ENCODE peak calls at places on chromosomes 3 and 15, in five cellular contexts. K is B cell, Z is MCF 10A, D is AG04450, W is cardiac muscle cell. H is an unnamed sample.

GRCh38 chr15:52783929-52784798 is 6.0 kb downstream of the ONECUT1 start:
- DNase-seq in K (peak; percentile 57), D (no peak), Z (no peak), W (peak; percentile 71), H (no peak)

GRCh38 chr15:55457401-55458022 is 49.2 kb downstream of the PIERCE2 start:
- DNase-seq in Z (no peak), D (no peak), K (no peak), W (no peak), H (no peak)

GRCh38 chr3:37492977-37493471 is 318.6 kb upstream of the LRRFIP2 start:
- DNase-seq in D (no peak), K (no peak), Z (peak; percentile 40), W (no peak), H (no peak)

GRCh38 chr15:50907866-50908208 is 646 bp upstream of the AP4E1 start:
- DNase-seq in K (peak; percentile 33), D (no peak), W (peak; percentile 46), Z (peak; percentile 50), H (no peak)

GRCh38 chr3:187808466-187809291 is 63.4 kb upstream of the BCL6 start:
- DNase-seq in D (no peak), W (no peak), Z (peak; percentile 62), K (no peak), H (no peak)

GRCh38 chr3:126135398-126136076 is 44.8 kb downstream of the ALDH1L1 start:
- DNase-seq in W (no peak), D (no peak), Z (no peak), K (no peak), H (peak; percentile 13)

GRCh38 chr3:69090021-69090420 is 5.3 kb downstream of the ARL6IP5 start:
- DNase-seq in W (no peak), Z (peak; percentile 71), K (no peak), D (peak; percentile 52), H (no peak)

GRCh38 chr3:186967686-186968085 is 37.4 kb downstream of the ST6GAL1 start:
- DNase-seq in W (no peak), D (no peak), K (no peak), Z (no peak), H (no peak)

GRCh38 chr3:112390783-112391641 is 58.1 kb downstream of the CD200 start:
- DNase-seq in K (no peak), W (no peak), Z (peak; percentile 36), D (peak; percentile 94), H (no peak)

GRCh38 chr3:194080473-194080872 is 55.5 kb upstream of the HES1 start:
- DNase-seq in K (no peak), Z (no peak), D (no peak), W (no peak), H (no peak)

GRCh38 chr3:127059032-127059560 is 76.2 kb downstream of the PLXNA1 start:
- DNase-seq in K (no peak), D (no peak), Z (no peak), W (no peak), H (no peak)

DNA sequence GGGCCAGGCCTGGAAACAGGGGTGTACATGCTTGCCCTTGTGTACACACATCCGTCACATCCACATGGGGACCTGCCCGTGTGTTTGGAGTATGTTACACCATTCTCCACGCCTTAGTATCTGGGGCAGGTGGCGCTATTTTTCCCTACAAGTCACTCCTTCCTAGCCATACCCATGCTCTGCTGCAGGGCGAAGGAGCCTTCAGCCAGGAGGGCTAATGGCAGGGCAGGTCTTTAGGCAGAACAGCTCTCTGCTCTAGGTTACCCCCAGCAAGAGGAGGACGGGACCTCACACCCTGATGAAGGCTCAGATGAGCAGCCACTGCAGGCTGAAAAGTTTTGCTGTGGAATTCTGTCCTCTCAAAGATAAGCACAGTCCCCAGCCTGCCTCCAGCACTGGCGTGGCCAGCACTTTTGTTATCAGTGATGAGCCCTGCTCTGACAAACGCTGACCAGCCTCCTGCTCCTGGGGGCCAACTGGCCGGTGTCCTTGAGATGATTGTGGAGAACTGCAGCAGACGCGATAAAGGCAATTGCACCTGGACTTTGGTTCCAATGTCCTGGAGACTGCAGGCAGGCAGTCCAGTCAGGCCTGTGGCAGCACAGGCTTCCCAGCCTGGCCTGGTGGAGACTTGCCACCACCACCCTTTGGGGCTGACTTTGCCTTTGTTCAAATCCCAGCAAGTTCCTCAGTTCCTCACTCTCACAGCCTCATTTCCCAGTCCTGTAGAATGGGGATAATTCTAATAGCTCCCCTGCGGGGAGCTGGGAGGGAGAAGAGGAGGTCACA is 19.8 kb upstream of the PIGZ start:
- DNase-seq in W (peak; percentile 79), Z (no peak), K (no peak), D (no peak), H (no peak)
- TF ChIP-seq CTCF in W (peak; percentile 22), Z (no peak), K (no peak), D (peak; percentile 5), H (no peak)

GRCh38 chr15:96582473-96582872 is 252.0 kb downstream of the NR2F2 start:
- DNase-seq in W (no peak), K (no peak), D (no peak), Z (no peak), H (no peak)

GRCh38 chr15:96586901-96587300 is 256.4 kb downstream of the NR2F2 start:
- DNase-seq in D (no peak), K (no peak), Z (no peak), W (no peak), H (no peak)

GRCh38 chr15:96583671-96584070 is 253.2 kb downstream of the NR2F2 start:
- DNase-seq in Z (peak; percentile 26), W (no peak), D (no peak), K (no peak), H (no peak)

DNA sequence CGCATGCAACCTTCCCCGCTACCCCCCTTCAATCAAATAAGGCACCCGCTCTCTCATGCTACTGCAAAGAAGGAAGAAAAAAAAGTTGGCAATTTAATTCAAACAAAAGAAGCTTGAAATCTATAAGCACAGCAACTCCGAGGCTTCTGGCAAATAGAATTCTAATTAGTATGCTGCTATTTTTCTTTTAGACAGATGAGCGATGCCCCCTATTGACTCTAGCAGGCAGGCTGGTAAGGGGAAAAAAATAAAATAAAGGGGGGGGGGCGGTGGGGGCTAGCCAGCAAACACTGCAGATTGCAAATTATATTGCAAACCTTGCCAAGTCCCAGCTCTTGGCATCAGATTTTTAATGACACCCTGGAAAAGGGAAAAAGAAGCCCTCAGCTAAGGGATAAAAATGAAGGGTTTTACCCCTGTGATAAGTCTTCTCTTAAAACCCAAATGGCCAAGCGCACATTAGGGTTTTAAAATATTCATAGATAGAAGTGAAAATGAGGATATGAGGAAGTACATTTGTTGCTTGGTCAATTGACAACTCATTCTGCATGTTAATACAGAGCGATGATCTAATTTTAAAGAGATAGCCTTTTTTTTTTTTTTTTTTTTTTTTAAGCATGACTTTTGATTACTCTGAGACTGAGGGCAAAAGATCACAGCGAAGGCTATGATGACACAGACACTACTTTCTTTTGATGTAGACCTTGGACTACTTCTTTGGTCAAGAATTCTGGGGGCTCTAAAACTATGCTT is 255.3 kb downstream of the NR2F2 start:
- DNase-seq in K (no peak), W (no peak), D (no peak), Z (peak; percentile 8), H (no peak)
- TF ChIP-seq CTCF in K (no peak), W (peak; percentile 40), D (peak; percentile 33), Z (no peak), H (no peak)

GRCh38 chr3:123745184-123745855 is 138.8 kb downstream of the MYLK start:
- DNase-seq in D (no peak), K (no peak), W (no peak), Z (no peak), H (no peak)
- TF ChIP-seq CTCF in D (no peak), K (no peak), W (peak; percentile 46), Z (peak; percentile 25), H (no peak)

GRCh38 chr3:121995190-121996137 is 26.6 kb downstream of the ILDR1 start:
- DNase-seq in K (peak; percentile 69), D (peak; percentile 11), W (peak; percentile 68), Z (peak; percentile 79), H (no peak)
- TF ChIP-seq CTCF in K (no peak), D (peak; percentile 56), W (peak; percentile 65), Z (peak; percentile 33), H (no peak)

GRCh38 chr3:151421956-151422355 is 37.4 kb upstream of the P2RY12 start:
- DNase-seq in Z (no peak), K (no peak), W (no peak), D (no peak), H (no peak)

GRCh38 chr3:151426337-151426648 is 34.6 kb downstream of the IGSF10 start:
- DNase-seq in K (no peak), W (no peak), Z (no peak), D (no peak), H (no peak)

GRCh38 chr3:151428386-151428785 is 32.5 kb downstream of the IGSF10 start:
- DNase-seq in D (no peak), Z (peak; percentile 14), W (no peak), K (no peak), H (no peak)

GRCh38 chr3:151423091-151423490 is 37.8 kb downstream of the IGSF10 start:
- DNase-seq in D (no peak), W (no peak), Z (no peak), K (no peak), H (no peak)

DNA sequence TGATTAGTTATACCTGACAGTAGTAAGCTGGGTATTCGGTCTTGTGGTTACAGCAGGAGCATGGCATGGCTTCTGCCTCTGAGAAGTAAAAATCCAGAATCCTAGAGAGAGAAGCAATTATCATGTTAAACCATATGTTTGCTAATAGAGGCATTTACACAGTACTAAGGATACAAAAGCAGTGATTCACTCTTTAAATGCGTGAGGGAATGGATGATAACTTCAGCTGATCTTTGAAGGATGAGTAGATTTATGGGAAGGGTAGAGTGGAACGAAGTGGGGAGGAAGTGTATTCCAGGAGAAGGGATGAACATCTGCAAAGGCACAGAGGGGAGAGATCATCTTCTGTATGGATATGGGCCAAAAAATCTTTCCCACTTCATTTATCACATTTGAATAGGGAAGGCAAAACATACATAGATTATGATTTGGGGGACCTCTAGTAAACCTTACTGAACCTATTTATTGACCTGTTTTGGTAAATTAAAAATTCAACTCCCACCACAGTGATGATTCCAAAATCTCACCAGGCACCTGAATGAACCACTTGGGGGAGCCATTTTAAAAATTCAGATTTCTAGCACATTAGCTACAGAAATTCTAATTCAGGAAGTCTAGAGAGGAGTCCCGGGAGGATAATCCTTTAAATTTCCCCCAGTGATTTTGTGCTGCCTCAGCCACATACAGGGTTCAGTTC is 35.1 kb downstream of the IGSF10 start:
- DNase-seq in Z (peak; percentile 23), K (no peak), D (no peak), W (no peak), H (no peak)
- TF ChIP-seq CTCF in Z (peak; percentile 18), K (no peak), D (peak; percentile 39), W (peak; percentile 44), H (no peak)

H was measured in natural killer cell.